ENCODE peak calls at places on chromosome 5, in ten cellular contexts. A, Q, Y, U, H, C, N, D, M and X are unnamed samples.

GRCh38 chr5:174837919-174838902 is 113.8 kb downstream of the MSX2 start:
- DNase-seq in U (no peak), Y (peak), D (no peak), N (no peak), Q (peak), A (peak), C (no peak), H (no peak), M (no peak), X (peak)

GRCh38 chr5:179118756-179119414 is 58.7 kb downstream of the ZNF354C start:
- DNase-seq in H (no peak), N (no peak), U (no peak), M (no peak), D (no peak), C (no peak), Y (no peak), Q (no peak), A (no peak), X (no peak)

GRCh38 chr5:137305971-137306592 is 193.0 kb downstream of the SPOCK1 start:
- DNase-seq in Q (no peak), U (no peak), Y (no peak), N (no peak), M (no peak), A (no peak), H (peak), C (peak), D (no peak), X (no peak)

GRCh38 chr5:79753863-79754645 is 64.4 kb downstream of the CMYA5 start:
- DNase-seq in N (no peak), U (no peak), M (no peak), Y (no peak), D (no peak), A (no peak), Q (no peak), H (no peak), C (no peak), X (no peak)

GRCh38 chr5:75277463-75277862 is 40.8 kb upstream of the ANKRD31 start:
- DNase-seq in A (no peak), Q (no peak), U (no peak), Y (no peak), C (no peak), M (no peak), H (no peak), D (no peak), N (no peak), X (no peak)

GRCh38 chr5:68028131-68028727 is 187.3 kb upstream of the PIK3R1 start:
- DNase-seq in U (no peak), N (no peak), M (no peak), D (no peak), Y (no peak), C (no peak), H (no peak), A (peak), Q (no peak), X (peak)

GRCh38 chr5:73454379-73455036 is 5.9 kb upstream of the FOXD1 start:
- DNase-seq in H (no peak), U (no peak), N (peak), Y (peak), A (peak), Q (no peak), M (peak), C (no peak), D (peak), X (no peak)

GRCh38 chr5:68141494-68141893 is 74.1 kb upstream of the PIK3R1 start:
- DNase-seq in Q (no peak), A (peak), H (no peak), M (no peak), Y (peak), U (no peak), N (peak), D (no peak), C (no peak), X (peak)

GRCh38 chr5:136034976-136035375 is 6.2 kb downstream of the TGFBI start:
- DNase-seq in A (no peak), Q (no peak), C (no peak), N (no peak), M (no peak), H (no peak), U (no peak), D (no peak), Y (no peak), X (no peak)